ENCODE peak calls at places on chromosomes 2 and 18, in seven cellular contexts. D, K, L, A, R, S and O are unnamed samples.

GRCh38 chr18:79914614-79915160 is 36.8 kb downstream of the SLC66A2 start:
- DNase-seq in D (no peak), K (no peak), L (peak; percentile 75), A (no peak), R (peak; percentile 9), S (no peak), O (no peak)

GRCh38 chr2:163681765-163682164 is 54.0 kb downstream of the FIGN start:
- DNase-seq in D (peak; percentile 83), K (peak; percentile 37), L (no peak), A (no peak), R (peak; percentile 71), S (no peak), O (peak; percentile 93)

GRCh38 chr2:53536583-53537361 is 230.8 kb upstream of the CHAC2 start:
- DNase-seq in D (no peak), K (no peak), L (no peak), A (no peak), R (no peak), S (no peak), O (no peak)

GRCh38 chr2:75328156-75328555 is 128.8 kb upstream of the TACR1 start:
- DNase-seq in D (no peak), K (no peak), L (no peak), A (no peak), R (no peak), S (no peak), O (no peak)

GRCh38 chr2:16537347-16537746 is 128.3 kb downstream of the CYRIA start:
- DNase-seq in D (no peak), K (no peak), L (no peak), A (no peak), R (no peak), S (no peak), O (no peak)

GRCh38 chr2:18484625-18485024 is 75.8 kb downstream of the RDH14 start:
- DNase-seq in D (no peak), K (no peak), L (no peak), A (no peak), R (no peak), S (no peak), O (no peak)

GRCh38 chr2:36322108-36322507 is 33.5 kb upstream of the CRIM1 start:
- DNase-seq in D (peak; percentile 53), K (no peak), L (no peak), A (no peak), R (peak; percentile 41), S (no peak), O (peak; percentile 73)

GRCh38 chr2:121489944-121490585 is 40.6 kb upstream of the RNU4ATAC start:
- DNase-seq in D (no peak), K (no peak), L (no peak), A (no peak), R (no peak), S (no peak), O (no peak)

GRCh38 chr18:12076424-12077140 is 17.1 kb upstream of the ANKRD62 start:
- DNase-seq in D (peak; percentile 67), K (peak; percentile 28), L (no peak), A (no peak), R (no peak), S (no peak), O (peak; percentile 14)

GRCh38 chr18:13464432-13465125 is 246.0 kb downstream of the LDLRAD4 start:
- DNase-seq in D (peak; percentile 56), K (peak; percentile 66), L (peak; percentile 89), A (no peak), R (no peak), S (no peak), O (no peak)

GRCh38 chr2:240387669-240388358 is 47.6 kb upstream of the GPC1 start:
- DNase-seq in D (peak; percentile 96), K (peak; percentile 75), L (no peak), A (peak; percentile 57), R (peak; percentile 44), S (peak; percentile 91), O (peak; percentile 92)

GRCh38 chr2:26772064-26773001 is 8.2 kb downstream of the SLC35F6 start:
- DNase-seq in D (peak; percentile 85), K (peak; percentile 98), L (peak; percentile 100), A (peak; percentile 84), R (peak; percentile 97), S (no peak), O (peak; percentile 89)

GRCh38 chr18:67525328-67526110 is 9.0 kb upstream of the DSEL start:
- DNase-seq in D (peak; percentile 99), K (peak; percentile 58), L (peak; percentile 84), A (no peak), R (peak; percentile 68), S (peak; percentile 97), O (peak; percentile 99)

GRCh38 chr2:178498137-178498536 is 17.9 kb downstream of the PLEKHA3 start:
- DNase-seq in D (no peak), K (no peak), L (no peak), A (no peak), R (no peak), S (no peak), O (no peak)
- TF ChIP-seq CTCF in D (no peak), K (no peak), L (no peak), A (no peak), R (no peak), S (no peak), O (no peak)

GRCh38 chr2:9950521-9951271 is 797 bp upstream of the GRHL1 start:
- DNase-seq in D (peak; percentile 25), K (peak; percentile 50), L (peak; percentile 90), A (peak; percentile 27), R (peak; percentile 58), S (no peak), O (no peak)
- H3K4me3 ChIP-seq in D (peak overlapping the region; percentile 60), K (peak overlapping the region; percentile 62), L (peak overlapping the region; percentile 45), A (peak overlapping the region; percentile 79), R (peak overlapping the region; percentile 78), S (peak overlapping the region; percentile 59), O (peak overlapping the region; percentile 63)

DNA sequence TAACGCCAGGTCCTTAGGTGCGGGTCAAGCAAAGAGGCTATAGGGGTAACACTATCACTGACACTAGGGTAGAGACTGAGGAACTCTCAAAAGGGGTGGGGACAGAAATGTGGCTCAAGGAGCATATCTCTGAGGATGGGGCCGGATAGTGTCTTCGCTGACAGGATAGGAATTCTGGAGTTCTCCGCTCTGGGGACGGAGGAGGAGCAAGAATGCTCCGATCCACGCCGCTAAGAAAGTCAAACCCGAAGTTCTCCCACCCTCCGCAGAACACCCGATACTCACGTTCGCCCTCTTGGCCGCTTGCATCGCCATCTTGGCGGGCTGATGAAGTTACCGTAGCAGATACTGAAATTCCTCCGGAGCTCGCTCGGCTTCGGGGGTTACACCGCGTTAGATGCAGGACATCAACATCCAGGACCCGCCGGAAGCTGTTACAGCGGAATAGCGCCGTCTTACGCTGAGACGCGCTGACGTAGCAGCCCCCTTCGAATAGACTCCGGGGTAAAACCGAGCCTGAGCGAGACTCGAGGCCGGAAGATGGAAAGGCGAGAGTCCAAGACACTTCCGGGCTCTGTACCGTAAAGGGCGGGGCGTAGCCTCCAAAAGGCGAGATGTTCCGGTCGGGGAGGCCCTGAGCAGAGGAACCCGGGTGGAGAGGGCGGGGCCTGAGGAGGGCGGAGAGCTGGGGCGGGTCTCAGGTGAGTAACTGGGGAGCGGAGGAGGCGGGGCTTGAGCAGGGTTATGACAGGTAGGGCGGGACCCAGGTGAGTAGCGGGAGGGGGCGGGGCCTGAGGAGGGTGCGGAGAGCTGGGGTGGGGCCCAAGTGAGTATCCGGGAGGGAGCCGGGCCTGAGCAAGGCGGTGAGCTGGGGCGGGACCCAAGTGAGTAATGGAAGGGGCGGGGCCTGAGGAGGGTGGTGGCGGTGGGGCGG is at the start of gene SF3B6:
- DNase-seq in D (peak; percentile 99), K (peak; percentile 97), L (peak; percentile 100), A (peak; percentile 97), R (peak; percentile 99), S (peak; percentile 96), O (peak; percentile 98)
- TF ChIP-seq CTCF in D (no peak), K (no peak), L (no peak), A (peak; percentile 25), R (no peak), S (no peak), O (no peak)

DNA sequence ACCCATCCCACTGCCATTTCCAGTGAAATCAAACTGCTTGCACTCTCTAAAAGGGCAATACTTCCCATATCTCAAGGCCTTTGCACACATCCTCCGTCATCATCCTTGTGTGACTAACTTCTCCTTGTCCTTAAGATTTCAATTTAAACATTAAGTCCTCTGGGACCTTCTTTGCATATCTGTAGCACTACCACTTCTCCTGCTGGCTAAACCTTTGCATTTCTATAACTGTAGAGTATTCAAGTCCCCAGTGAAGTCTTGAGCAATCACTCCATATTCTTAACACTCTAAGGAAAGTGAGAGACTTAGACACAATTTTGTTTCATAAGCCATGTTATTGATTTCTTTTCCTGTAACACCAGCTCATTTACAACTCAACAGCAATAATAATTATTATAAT is 136.8 kb upstream of the EPHA4 start:
- DNase-seq in D (no peak), K (no peak), L (no peak), A (no peak), R (no peak), S (no peak), O (no peak)
- H3K4me3 ChIP-seq in D (no peak overlapping the region), K (no peak overlapping the region), L (no peak overlapping the region), A (no peak overlapping the region), R (no peak overlapping the region), S (no peak overlapping the region), O (no peak overlapping the region)

GRCh38 chr2:118088051-118089014 is at the start of gene INSIG2:
- DNase-seq in D (peak; percentile 96), K (peak; percentile 96), L (peak; percentile 97), A (peak; percentile 92), R (peak; percentile 98), S (peak; percentile 81), O (peak; percentile 89)
- TF ChIP-seq CTCF in D (no peak), K (no peak), L (no peak), A (no peak), R (no peak), S (peak; percentile 14), O (peak; percentile 33)

DNA sequence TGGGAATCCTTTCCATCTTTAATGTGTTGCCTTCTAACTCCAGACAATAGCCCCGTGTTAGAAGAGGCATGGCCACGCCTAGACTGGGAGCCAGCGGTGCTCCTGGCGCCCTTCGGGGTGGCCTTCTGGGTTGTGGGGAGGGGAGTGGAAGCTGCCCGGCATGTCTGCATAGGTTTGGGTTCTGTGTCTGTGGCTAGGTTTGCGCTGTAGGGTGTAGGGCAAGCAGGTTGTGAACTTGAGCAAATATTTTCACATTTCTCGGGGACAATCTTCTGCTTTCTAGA is 40.4 kb downstream of the CELF4 start:
- DNase-seq in D (no peak), K (no peak), L (no peak), A (no peak), R (no peak), S (no peak), O (no peak)
- H3K4me3 ChIP-seq in D (no peak overlapping the region), K (no peak overlapping the region), L (no peak overlapping the region), A (no peak overlapping the region), R (no peak overlapping the region), S (no peak overlapping the region), O (no peak overlapping the region)

DNA sequence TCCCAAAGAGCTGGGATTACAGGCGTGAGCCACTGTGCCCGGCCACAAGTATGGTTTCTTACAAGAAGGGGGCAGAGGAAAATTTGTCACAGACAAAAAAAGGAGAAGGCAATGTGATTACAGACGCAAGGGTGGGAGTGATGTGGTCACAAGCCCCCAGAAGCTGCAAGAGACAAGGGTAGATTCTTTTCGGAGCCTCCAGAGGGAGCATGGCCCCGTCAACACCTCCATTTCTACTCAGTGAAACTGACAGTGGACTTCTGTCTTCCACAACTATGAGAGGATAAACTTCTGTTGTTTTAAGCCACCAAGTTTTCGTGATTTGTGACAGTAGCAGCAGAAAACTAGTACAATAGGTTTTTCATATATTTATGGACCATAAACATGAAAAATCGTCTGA is 2.1 kb upstream of the TCF7L1 start:
- DNase-seq in D (peak; percentile 59), K (peak; percentile 29), L (no peak), A (no peak), R (peak; percentile 28), S (no peak), O (peak; percentile 59)
- TF ChIP-seq CTCF in D (peak; percentile 51), K (peak; percentile 65), L (no peak), A (peak; percentile 43), R (peak; percentile 29), S (peak; percentile 62), O (peak; percentile 63)